ENCODE peak calls at places on chromosome 13, in nine cellular contexts. W is CD8-positive, alpha-beta T cell; Y is BE2C; L is CD4-positive, alpha-beta T cell; H is lower lobe of right lung; O is psoas muscle; C is Caco-2; S is AG04449; T is cardiac muscle cell. Z is an unnamed sample.

GRCh38 chr13:28324181-28324789 is 170.6 kb downstream of the FLT1 start:
- DNase-seq in W (peak; percentile 53), Y (peak; percentile 80), L (peak; percentile 40), H (no peak), O (no peak), C (peak; percentile 81), S (no peak), T (peak; percentile 76), Z (peak; percentile 90)

GRCh38 chr13:75196112-75196855 is 285.7 kb downstream of the TBC1D4 start:
- DNase-seq in W (no peak), Y (no peak), L (no peak), H (no peak), O (no peak), C (no peak), S (no peak), T (peak; percentile 89), Z (no peak)

GRCh38 chr13:24264976-24265375 is 44.4 kb upstream of the C1QTNF9 start:
- DNase-seq in W (peak; percentile 83), Y (no peak), L (peak; percentile 71), H (peak; percentile 75), O (no peak), C (no peak), S (no peak), T (no peak), Z (no peak)

GRCh38 chr13:50589139-50589538 is 254.4 kb downstream of the DLEU7 start:
- DNase-seq in W (no peak), Y (peak; percentile 23), L (no peak), H (no peak), O (no peak), C (no peak), S (peak; percentile 83), T (peak; percentile 72), Z (no peak)

GRCh38 chr13:36907801-36908200 is 12.2 kb downstream of the SMAD9 start:
- DNase-seq in W (no peak), Y (peak; percentile 51), L (no peak), H (no peak), O (no peak), C (no peak), S (no peak), T (no peak), Z (no peak)

GRCh38 chr13:51849145-51850101 is 4.4 kb upstream of the TMEM272 start:
- DNase-seq in W (peak; percentile 39), Y (peak; percentile 65), L (no peak), H (peak; percentile 61), O (no peak), C (peak; percentile 48), S (no peak), T (peak; percentile 25), Z (peak; percentile 43)

GRCh38 chr13:62290542-62290941 is 874.9 kb upstream of the PCDH20 start:
- DNase-seq in W (no peak), Y (no peak), L (no peak), H (no peak), O (no peak), C (no peak), S (no peak), T (no peak), Z (no peak)

GRCh38 chr13:39484506-39485313 is 118.3 kb downstream of the LHFPL6 start:
- DNase-seq in W (no peak), Y (no peak), L (no peak), H (no peak), O (no peak), C (no peak), S (peak; percentile 29), T (peak; percentile 66), Z (no peak)

GRCh38 chr13:51921790-51922740 is 60.3 kb downstream of the CCDC70 start:
- DNase-seq in W (no peak), Y (no peak), L (no peak), H (no peak), O (no peak), C (no peak), S (no peak), T (no peak), Z (no peak)

GRCh38 chr13:78993792-78994191 is 334.8 kb upstream of the OBI1 start:
- DNase-seq in W (no peak), Y (no peak), L (no peak), H (no peak), O (no peak), C (no peak), S (no peak), T (no peak), Z (peak; percentile 12)

GRCh38 chr13:40813662-40814454 is 24.4 kb downstream of the SLC25A15 start:
- DNase-seq in W (no peak), Y (peak; percentile 18), L (no peak), H (no peak), O (no peak), C (peak; percentile 19), S (no peak), T (peak; percentile 43), Z (peak; percentile 8)

GRCh38 chr13:80605743-80606142 is 264.8 kb upstream of the SPRY2 start:
- DNase-seq in W (no peak), Y (no peak), L (no peak), H (no peak), O (no peak), C (no peak), S (no peak), T (no peak), Z (no peak)

GRCh38 chr13:44236370-44236769 is 137.3 kb upstream of the SERP2 start:
- DNase-seq in W (no peak), Y (no peak), L (no peak), H (no peak), O (no peak), C (no peak), S (no peak), T (peak; percentile 32), Z (no peak)

GRCh38 chr13:26074706-26075105 is 22.9 kb upstream of the SHISA2 start:
- DNase-seq in W (no peak), Y (no peak), L (no peak), H (no peak), O (no peak), C (peak; percentile 62), S (no peak), T (peak; percentile 34), Z (no peak)

GRCh38 chr13:107203146-107203847 is 635.4 kb upstream of the ARGLU1 start:
- DNase-seq in W (no peak), Y (peak; percentile 39), L (no peak), H (no peak), O (no peak), C (peak; percentile 45), S (no peak), T (peak; percentile 59), Z (peak; percentile 67)
- TF ChIP-seq CTCF in W (no peak), Y (peak; percentile 74), L (no peak), H (peak; percentile 30), O (peak; percentile 28), C (peak; percentile 51), S (no peak), T (peak; percentile 47), Z (peak; percentile 94)

GRCh38 chr13:100290165-100290801 is 201.4 kb downstream of the PCCA start:
- DNase-seq in W (no peak), Y (no peak), L (no peak), H (no peak), O (no peak), C (no peak), S (no peak), T (peak; percentile 6), Z (no peak)
- TF ChIP-seq CTCF in W (no peak), Y (no peak), L (no peak), H (no peak), O (no peak), C (no peak), S (no peak), T (no peak), Z (no peak)

DNA sequence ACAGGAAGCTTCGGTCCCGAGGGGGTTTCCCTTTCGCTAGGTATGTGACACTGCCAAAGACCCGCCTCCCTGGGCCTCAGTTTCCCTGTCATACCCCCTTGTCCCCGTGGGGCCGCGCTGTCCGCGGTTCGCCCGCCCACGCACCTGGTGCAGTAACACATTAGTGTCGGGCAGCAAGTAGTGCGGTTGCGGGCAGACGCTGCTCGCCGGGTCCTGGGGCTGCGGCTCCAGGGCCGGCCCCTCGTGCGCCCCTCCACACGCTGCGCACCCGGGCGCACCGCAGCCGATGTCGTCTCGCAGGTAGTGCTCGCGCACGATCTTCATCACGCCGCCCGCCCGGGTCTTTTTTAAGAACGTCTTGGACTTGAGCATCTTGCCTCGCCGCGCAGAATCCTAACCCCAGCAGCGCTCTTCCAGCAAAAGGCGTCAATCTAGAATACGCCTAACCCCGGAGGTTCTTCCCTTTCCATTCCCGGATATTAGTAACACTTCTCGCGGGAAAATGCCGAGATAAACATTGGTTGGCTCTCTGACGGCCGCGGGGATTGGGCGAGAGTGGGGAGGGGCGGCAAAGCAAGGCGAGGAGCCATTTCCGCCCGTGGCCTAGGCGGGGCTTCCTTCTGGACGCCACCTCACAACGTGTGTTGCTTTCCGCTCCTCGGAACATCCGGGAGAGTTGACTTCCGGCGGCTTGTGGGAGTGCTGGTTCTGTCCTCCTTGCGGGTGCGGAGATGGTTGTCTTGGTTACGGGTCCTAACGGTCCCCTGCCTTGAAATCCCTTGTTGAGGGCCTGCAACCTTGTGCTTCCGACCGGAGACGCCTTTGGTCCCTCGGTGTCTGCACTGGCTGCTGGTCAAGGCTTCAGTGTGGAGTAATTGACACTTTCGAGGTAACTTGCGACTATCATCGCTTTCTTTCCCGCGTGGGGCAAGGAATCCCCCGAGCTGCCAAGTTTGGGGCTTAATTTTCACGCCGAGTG is at the start of the genes DIS3 and PIBF1:
- DNase-seq in W (peak; percentile 93), Y (peak; percentile 99), L (peak; percentile 89), H (peak; percentile 99), O (peak; percentile 99), C (peak; percentile 99), S (peak; percentile 84), T (peak; percentile 99), Z (peak; percentile 98)
- TF ChIP-seq CTCF in W (no peak), Y (no peak), L (no peak), H (no peak), O (no peak), C (no peak), S (peak; percentile 8), T (no peak), Z (no peak)

GRCh38 chr13:99709134-99709533 is 207.9 kb downstream of the TM9SF2 start:
- DNase-seq in W (no peak), Y (no peak), L (no peak), H (no peak), O (no peak), C (no peak), S (no peak), T (no peak), Z (no peak)

GRCh38 chr13:99700468-99700867 is 199.2 kb downstream of the TM9SF2 start:
- DNase-seq in W (no peak), Y (no peak), L (no peak), H (no peak), O (no peak), C (no peak), S (no peak), T (no peak), Z (no peak)

GRCh38 chr13:99702687-99703319 is 201.5 kb downstream of the TM9SF2 start:
- DNase-seq in W (no peak), Y (no peak), L (no peak), H (no peak), O (no peak), C (no peak), S (no peak), T (no peak), Z (no peak)

GRCh38 chr13:99703908-99704307 is 202.6 kb downstream of the TM9SF2 start:
- DNase-seq in W (no peak), Y (no peak), L (no peak), H (no peak), O (no peak), C (no peak), S (no peak), T (no peak), Z (no peak)

DNA sequence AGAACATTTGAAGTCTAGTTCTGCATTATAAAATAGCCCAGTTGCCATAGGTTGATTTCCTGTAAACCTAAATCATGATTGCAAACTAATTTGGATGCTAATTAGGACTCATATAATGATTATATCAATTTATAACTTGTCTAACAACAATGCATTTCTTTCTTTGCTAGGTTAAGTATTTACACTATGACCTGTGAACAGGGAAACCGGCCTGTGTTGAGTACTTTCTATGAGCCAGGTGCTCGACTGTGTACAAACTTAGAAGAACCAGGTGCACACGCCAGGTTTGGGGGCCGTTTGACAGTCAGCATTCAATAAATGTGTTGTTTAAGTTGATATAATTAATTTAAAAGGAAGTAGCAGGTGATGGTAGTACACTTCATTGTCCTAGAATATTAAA is 203.1 kb downstream of the TM9SF2 start:
- DNase-seq in W (no peak), Y (no peak), L (no peak), H (no peak), O (no peak), C (no peak), S (no peak), T (no peak), Z (no peak)
- TF ChIP-seq CTCF in W (no peak), Y (no peak), L (no peak), H (no peak), O (no peak), C (no peak), S (no peak), T (no peak), Z (no peak)